ENCODE peak calls at places on chromosomes 2 and 18, in seven cellular contexts. One of them, this sample, is unnamed.

GRCh38 chr18:54094474-54094873 is 130.0 kb downstream of the MBD2 start:
- DNase-seq in IMR-90: no peak
- DNase-seq in body of pancreas: no peak
- DNase-seq in endothelial cell of umbilical vein: no peak
- DNase-seq in stomach: no peak
- DNase-seq in ovary: no peak
- DNase-seq in tibial nerve: no peak
- DNase-seq in this sample: no peak

GRCh38 chr2:42849311-42849710 is 56.9 kb upstream of the HAAO start:
- DNase-seq in tibial nerve: no peak
- DNase-seq in body of pancreas: no peak
- DNase-seq in IMR-90: no peak
- DNase-seq in ovary: no peak
- DNase-seq in endothelial cell of umbilical vein: no peak
- DNase-seq in stomach: no peak
- DNase-seq in this sample: no peak

GRCh38 chr2:105754011-105754410 is 9.3 kb downstream of the NCK2 start:
- DNase-seq in endothelial cell of umbilical vein: no peak
- DNase-seq in ovary: no peak
- DNase-seq in stomach: no peak
- DNase-seq in IMR-90: no peak
- DNase-seq in body of pancreas: no peak
- DNase-seq in tibial nerve: no peak
- DNase-seq in this sample: no peak

GRCh38 chr2:43136011-43136799 is 90.2 kb downstream of the ZFP36L2 start:
- DNase-seq in body of pancreas: no peak
- DNase-seq in tibial nerve: no peak
- DNase-seq in stomach: no peak
- DNase-seq in IMR-90: no peak
- DNase-seq in ovary: no peak
- DNase-seq in endothelial cell of umbilical vein: no peak
- DNase-seq in this sample: no peak

GRCh38 chr2:84223191-84223590 is 235.9 kb downstream of the SUCLG1 start:
- DNase-seq in ovary: no peak
- DNase-seq in endothelial cell of umbilical vein: no peak
- DNase-seq in body of pancreas: no peak
- DNase-seq in tibial nerve: no peak
- DNase-seq in stomach: no peak
- DNase-seq in IMR-90: peak; percentile 0
- DNase-seq in this sample: no peak

GRCh38 chr2:128314026-128314347 is 4.7 kb downstream of the HS6ST1 start:
- DNase-seq in IMR-90: no peak
- DNase-seq in tibial nerve: no peak
- DNase-seq in stomach: no peak
- DNase-seq in body of pancreas: no peak
- DNase-seq in ovary: no peak
- DNase-seq in endothelial cell of umbilical vein: no peak
- DNase-seq in this sample: no peak

GRCh38 chr18:43661570-43661969 is 384.3 kb upstream of the SYT4 start:
- DNase-seq in body of pancreas: peak; percentile 12
- DNase-seq in endothelial cell of umbilical vein: peak; percentile 44
- DNase-seq in stomach: no peak
- DNase-seq in IMR-90: peak; percentile 83
- DNase-seq in tibial nerve: no peak
- DNase-seq in ovary: no peak
- DNase-seq in this sample: no peak

GRCh38 chr18:45664824-45665763 is 49.8 kb downstream of the SLC14A2 start:
- DNase-seq in tibial nerve: peak; percentile 85
- DNase-seq in body of pancreas: peak; percentile 53
- DNase-seq in stomach: peak; percentile 71
- DNase-seq in endothelial cell of umbilical vein: peak; percentile 65
- DNase-seq in IMR-90: peak; percentile 68
- DNase-seq in ovary: peak; percentile 52
- DNase-seq in this sample: peak; percentile 6

GRCh38 chr18:10566390-10566789 is 40.6 kb downstream of the NAPG start:
- DNase-seq in body of pancreas: no peak
- DNase-seq in stomach: no peak
- DNase-seq in ovary: no peak
- DNase-seq in endothelial cell of umbilical vein: no peak
- DNase-seq in tibial nerve: no peak
- DNase-seq in IMR-90: no peak
- DNase-seq in this sample: no peak

GRCh38 chr2:64186698-64187605 is 42.7 kb upstream of the PELI1 start:
- DNase-seq in ovary: no peak
- DNase-seq in IMR-90: peak; percentile 10
- DNase-seq in stomach: no peak
- DNase-seq in endothelial cell of umbilical vein: no peak
- DNase-seq in tibial nerve: no peak
- DNase-seq in body of pancreas: no peak
- DNase-seq in this sample: no peak

GRCh38 chr2:23411752-23412431 is 26.9 kb downstream of the KLHL29 start:
- DNase-seq in body of pancreas: no peak
- DNase-seq in tibial nerve: peak; percentile 38
- DNase-seq in stomach: no peak
- DNase-seq in IMR-90: peak; percentile 98
- DNase-seq in endothelial cell of umbilical vein: no peak
- DNase-seq in ovary: no peak
- DNase-seq in this sample: no peak

GRCh38 chr2:1609706-1610485 is 134.4 kb downstream of the PXDN start:
- DNase-seq in ovary: no peak
- DNase-seq in endothelial cell of umbilical vein: no peak
- DNase-seq in body of pancreas: no peak
- DNase-seq in stomach: no peak
- DNase-seq in IMR-90: no peak
- DNase-seq in tibial nerve: no peak
- DNase-seq in this sample: no peak

GRCh38 chr2:166519391-166519962 is 25.4 kb upstream of the SCN7A start:
- DNase-seq in ovary: no peak
- DNase-seq in IMR-90: no peak
- DNase-seq in stomach: no peak
- DNase-seq in endothelial cell of umbilical vein: no peak
- DNase-seq in tibial nerve: no peak
- DNase-seq in body of pancreas: no peak
- DNase-seq in this sample: no peak

GRCh38 chr2:33496150-33496549 is 19.7 kb downstream of the RASGRP3 start:
- DNase-seq in tibial nerve: no peak
- DNase-seq in body of pancreas: no peak
- DNase-seq in ovary: no peak
- DNase-seq in IMR-90: peak; percentile 77
- DNase-seq in stomach: no peak
- DNase-seq in endothelial cell of umbilical vein: peak; percentile 56
- DNase-seq in this sample: no peak

GRCh38 chr2:235358981-235359471 is 134.8 kb upstream of the AGAP1 start:
- DNase-seq in ovary: no peak
- DNase-seq in endothelial cell of umbilical vein: no peak
- DNase-seq in IMR-90: peak; percentile 10
- DNase-seq in tibial nerve: no peak
- DNase-seq in stomach: no peak
- DNase-seq in body of pancreas: no peak
- DNase-seq in this sample: no peak

DNA sequence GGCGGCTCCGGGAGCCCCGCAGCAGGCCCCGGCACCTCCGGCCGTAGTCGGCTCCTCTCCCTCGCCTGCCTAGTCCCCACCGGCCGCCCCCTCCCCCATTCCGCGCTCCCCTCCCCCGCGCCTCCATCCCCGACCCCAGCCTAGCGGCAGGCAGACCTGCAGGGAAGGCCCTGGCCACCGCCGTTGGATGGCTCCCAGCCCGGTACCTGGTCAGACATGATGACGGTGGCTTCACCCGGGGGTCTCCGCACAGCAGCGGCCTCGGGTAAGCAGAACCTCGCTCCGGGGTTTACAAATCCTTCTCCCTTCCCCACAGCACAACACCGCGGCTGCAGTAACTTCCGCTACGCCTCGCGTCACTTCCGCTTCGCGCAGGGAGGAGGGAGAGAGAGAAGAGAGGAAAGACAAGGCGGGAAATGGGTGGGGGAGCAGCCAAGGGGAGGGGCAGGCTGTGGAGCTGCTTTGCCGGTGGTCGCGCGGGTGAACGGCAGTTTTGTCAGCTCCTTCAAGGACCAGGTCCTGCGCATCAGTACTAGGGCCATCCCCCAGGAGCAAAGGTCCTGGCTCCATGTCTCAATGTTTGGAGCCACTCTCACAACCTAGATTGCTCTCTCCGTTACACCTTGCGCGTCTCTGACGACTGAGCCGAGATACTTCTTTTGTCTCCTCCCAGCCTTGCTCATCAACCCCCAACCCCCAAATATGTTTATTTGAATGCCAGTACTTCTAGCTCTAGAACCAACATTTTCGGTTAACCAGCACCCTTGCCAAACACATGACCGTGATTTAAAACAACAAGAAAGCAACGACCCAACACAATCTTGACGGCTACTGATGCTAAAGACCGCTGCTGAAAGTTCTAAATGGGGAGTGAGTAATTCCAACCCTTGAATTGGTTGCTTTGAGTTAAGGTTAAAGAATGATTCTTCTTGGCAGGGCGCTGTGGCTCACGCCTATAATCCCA is at the start of gene SUMO1:
- DNase-seq in endothelial cell of umbilical vein: peak; percentile 91
- DNase-seq in IMR-90: peak; percentile 87
- DNase-seq in stomach: peak; percentile 89
- DNase-seq in body of pancreas: peak; percentile 84
- DNase-seq in tibial nerve: peak; percentile 91
- DNase-seq in ovary: peak; percentile 89
- DNase-seq in this sample: peak; percentile 36
- TF ChIP-seq POLR2A in endothelial cell of umbilical vein: peak; percentile 73
- TF ChIP-seq POLR2A in IMR-90: no peak
- TF ChIP-seq POLR2A in stomach: no peak
- TF ChIP-seq POLR2A in body of pancreas: peak; percentile 54
- TF ChIP-seq POLR2A in tibial nerve: no peak
- TF ChIP-seq POLR2A in ovary: peak; percentile 70
- TF ChIP-seq POLR2A in this sample: peak; percentile 76

GRCh38 chr18:2920027-2920426 is 73.2 kb downstream of the EMILIN2 start:
- DNase-seq in tibial nerve: no peak
- DNase-seq in stomach: no peak
- DNase-seq in endothelial cell of umbilical vein: no peak
- DNase-seq in IMR-90: no peak
- DNase-seq in ovary: no peak
- DNase-seq in body of pancreas: no peak
- DNase-seq in this sample: no peak

GRCh38 chr18:2921778-2922177 is 75.0 kb downstream of the EMILIN2 start:
- DNase-seq in tibial nerve: no peak
- DNase-seq in stomach: no peak
- DNase-seq in endothelial cell of umbilical vein: no peak
- DNase-seq in IMR-90: no peak
- DNase-seq in ovary: no peak
- DNase-seq in body of pancreas: no peak
- DNase-seq in this sample: no peak

GRCh38 chr18:2918761-2919550 is 72.2 kb downstream of the EMILIN2 start:
- DNase-seq in tibial nerve: no peak
- DNase-seq in IMR-90: no peak
- DNase-seq in endothelial cell of umbilical vein: no peak
- DNase-seq in stomach: no peak
- DNase-seq in body of pancreas: no peak
- DNase-seq in ovary: no peak
- DNase-seq in this sample: no peak

GRCh38 chr18:2919600-2919999 is 72.8 kb downstream of the EMILIN2 start:
- DNase-seq in endothelial cell of umbilical vein: no peak
- DNase-seq in body of pancreas: no peak
- DNase-seq in tibial nerve: no peak
- DNase-seq in IMR-90: no peak
- DNase-seq in ovary: no peak
- DNase-seq in stomach: no peak
- DNase-seq in this sample: no peak

DNA sequence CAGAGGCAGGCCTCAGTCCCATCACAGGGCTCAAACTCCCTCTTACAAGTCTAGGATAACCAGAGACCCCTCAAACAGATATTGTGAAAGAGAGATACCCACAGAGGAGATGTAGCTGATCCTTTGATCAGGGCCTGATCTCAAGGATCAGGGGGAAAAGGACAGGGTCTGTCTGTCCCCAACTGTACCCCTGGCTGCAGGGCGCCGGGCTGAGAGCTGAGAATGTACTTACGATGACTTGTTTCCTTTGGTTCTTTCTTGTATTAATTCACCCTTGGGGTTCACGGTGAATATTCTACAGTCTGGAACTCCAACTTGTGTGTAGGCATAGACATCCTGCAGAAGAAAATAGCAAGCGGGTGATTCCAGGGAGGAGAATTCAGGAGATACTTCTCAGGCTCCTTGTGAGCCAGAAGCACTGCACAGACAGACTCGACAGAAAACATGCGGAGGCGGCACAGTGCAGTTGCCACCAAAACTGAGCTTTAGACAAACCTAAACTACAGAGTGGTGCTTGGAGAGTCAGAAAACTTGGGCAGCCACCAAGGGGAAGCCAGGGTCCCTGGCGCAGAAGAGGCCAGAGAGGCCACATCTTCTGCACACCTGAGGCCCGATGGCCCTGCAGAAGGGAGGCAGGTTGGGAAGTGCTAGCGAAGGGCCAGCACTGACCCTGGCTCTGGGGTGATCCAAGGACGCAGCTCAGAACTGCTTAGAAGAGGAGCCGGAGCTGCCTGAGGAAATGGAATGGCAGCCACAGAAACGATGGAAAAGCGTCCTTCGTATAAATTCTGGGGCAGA is 73.9 kb downstream of the EMILIN2 start:
- DNase-seq in body of pancreas: no peak
- DNase-seq in ovary: no peak
- DNase-seq in tibial nerve: no peak
- DNase-seq in IMR-90: no peak
- DNase-seq in endothelial cell of umbilical vein: no peak
- DNase-seq in stomach: no peak
- DNase-seq in this sample: no peak
- H3K36me3 ChIP-seq in body of pancreas: peaks cover 37% of the 10 kb centered on the region
- H3K36me3 ChIP-seq in ovary: no peaks in the 10 kb centered on the region
- H3K36me3 ChIP-seq in tibial nerve: no peaks in the 10 kb centered on the region
- H3K36me3 ChIP-seq in IMR-90: peaks cover 61% of the 10 kb centered on the region
- H3K36me3 ChIP-seq in endothelial cell of umbilical vein: peaks cover 27% of the 10 kb centered on the region
- H3K36me3 ChIP-seq in stomach: peaks cover 94% of the 10 kb centered on the region
- H3K36me3 ChIP-seq in this sample: no peaks in the 10 kb centered on the region

GRCh38 chr2:227097495-227098161 is 66.4 kb downstream of the COL4A4 start:
- DNase-seq in stomach: no peak
- DNase-seq in endothelial cell of umbilical vein: no peak
- DNase-seq in ovary: no peak
- DNase-seq in body of pancreas: no peak
- DNase-seq in tibial nerve: no peak
- DNase-seq in IMR-90: no peak
- DNase-seq in this sample: no peak
- TF ChIP-seq POLR2A in stomach: no peak
- TF ChIP-seq POLR2A in endothelial cell of umbilical vein: no peak
- TF ChIP-seq POLR2A in ovary: no peak
- TF ChIP-seq POLR2A in body of pancreas: no peak
- TF ChIP-seq POLR2A in tibial nerve: no peak
- TF ChIP-seq POLR2A in IMR-90: no peak
- TF ChIP-seq POLR2A in this sample: no peak

DNA sequence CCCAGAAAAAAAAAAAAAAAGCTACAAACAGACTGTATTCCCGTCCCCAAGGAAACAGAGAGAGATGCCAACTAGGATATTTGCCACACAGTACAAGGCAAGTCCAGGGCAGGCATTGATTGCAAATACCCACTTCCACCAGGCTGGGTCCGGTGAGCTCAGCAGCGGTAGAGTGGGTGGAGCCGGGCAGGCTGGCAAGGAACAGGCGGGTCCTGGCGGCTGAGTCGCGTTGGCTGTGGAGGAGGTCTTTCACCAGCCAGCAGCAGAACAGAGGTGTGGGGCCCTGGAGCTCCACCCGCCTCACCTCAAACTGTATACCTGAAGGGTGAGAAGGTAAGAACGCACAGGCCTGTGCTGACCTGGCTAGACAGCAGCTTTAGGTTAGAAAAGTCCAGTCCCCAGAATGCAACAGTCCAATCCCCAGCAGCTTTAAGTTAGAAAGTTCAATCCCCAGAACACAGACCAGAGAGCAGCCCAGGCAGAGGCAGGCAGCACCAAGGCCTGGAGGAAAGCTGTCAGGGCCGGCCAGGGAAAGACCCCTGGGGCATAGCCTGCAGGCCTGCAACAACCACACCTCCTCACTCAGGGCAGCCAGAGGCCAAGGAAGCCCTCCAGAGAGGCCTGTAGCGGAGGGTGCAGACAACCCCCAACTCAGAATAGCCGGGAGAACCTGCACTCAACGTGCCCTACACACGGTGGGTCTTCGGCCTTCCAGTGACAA is 21.9 kb upstream of the MTERF4 start:
- DNase-seq in body of pancreas: peak; percentile 68
- DNase-seq in stomach: peak; percentile 87
- DNase-seq in tibial nerve: no peak
- DNase-seq in ovary: no peak
- DNase-seq in endothelial cell of umbilical vein: no peak
- DNase-seq in IMR-90: no peak
- DNase-seq in this sample: no peak
- H3K36me3 ChIP-seq in body of pancreas: no peaks in the 10 kb centered on the region
- H3K36me3 ChIP-seq in stomach: peaks cover 30% of the 10 kb centered on the region
- H3K36me3 ChIP-seq in tibial nerve: no peaks in the 10 kb centered on the region
- H3K36me3 ChIP-seq in ovary: no peaks in the 10 kb centered on the region
- H3K36me3 ChIP-seq in endothelial cell of umbilical vein: peaks cover 2% of the 10 kb centered on the region
- H3K36me3 ChIP-seq in IMR-90: peaks cover 11% of the 10 kb centered on the region
- H3K36me3 ChIP-seq in this sample: no peaks in the 10 kb centered on the region